ENCODE peak calls at places on chromosomes 11 and 22, in six cellular contexts. One of them, this sample, is unnamed. For H3K4me1 and H3K9me3, the result is how much of the 10 kb centered on the place peaks cover.

GRCh38 chr11:117950320-117950719 is 21.1 kb upstream of the TMPRSS13 start:
- DNase-seq in tibial nerve: no peak
- DNase-seq in pancreas: no peak
- DNase-seq in right atrium auricular region: peak
- DNase-seq in hepatocyte: no peak
- DNase-seq in IMR-90: no peak
- DNase-seq in this sample: no peak

GRCh38 chr11:93842461-93842860 is 8.0 kb downstream of the VSTM5 start:
- DNase-seq in tibial nerve: no peak
- DNase-seq in pancreas: peak
- DNase-seq in right atrium auricular region: no peak
- DNase-seq in hepatocyte: no peak
- DNase-seq in IMR-90: peak
- DNase-seq in this sample: no peak

GRCh38 chr11:69007978-69008381 is 5.1 kb downstream of the MRGPRF start:
- DNase-seq in tibial nerve: no peak
- DNase-seq in pancreas: no peak
- DNase-seq in right atrium auricular region: no peak
- DNase-seq in hepatocyte: peak
- DNase-seq in IMR-90: peak
- DNase-seq in this sample: no peak

GRCh38 chr22:46674367-46674781 is 54.2 kb downstream of the GRAMD4 start:
- DNase-seq in tibial nerve: peak
- DNase-seq in pancreas: no peak
- DNase-seq in right atrium auricular region: no peak
- DNase-seq in hepatocyte: no peak
- DNase-seq in IMR-90: no peak
- DNase-seq in this sample: no peak

GRCh38 chr11:445765-446588 is 4.1 kb upstream of the PTDSS2 start:
- DNase-seq in tibial nerve: no peak
- DNase-seq in pancreas: no peak
- DNase-seq in right atrium auricular region: no peak
- DNase-seq in hepatocyte: peak
- DNase-seq in IMR-90: no peak
- DNase-seq in this sample: no peak

GRCh38 chr11:499201-500076 is 7.6 kb downstream of the RNH1 start:
- DNase-seq in tibial nerve: no peak
- DNase-seq in pancreas: no peak
- DNase-seq in right atrium auricular region: no peak
- DNase-seq in hepatocyte: no peak
- DNase-seq in IMR-90: no peak
- DNase-seq in this sample: no peak

GRCh38 chr22:43796567-43796966 is 15.5 kb downstream of the EFCAB6 start:
- DNase-seq in tibial nerve: no peak
- DNase-seq in pancreas: no peak
- DNase-seq in right atrium auricular region: no peak
- DNase-seq in hepatocyte: peak
- DNase-seq in IMR-90: peak
- DNase-seq in this sample: no peak

GRCh38 chr11:14789879-14790484 is 102.0 kb downstream of the CYP2R1 start:
- DNase-seq in tibial nerve: no peak
- DNase-seq in pancreas: no peak
- DNase-seq in right atrium auricular region: no peak
- DNase-seq in hepatocyte: no peak
- DNase-seq in IMR-90: peak
- DNase-seq in this sample: peak

GRCh38 chr11:64745523-64746328 is 1.8 kb upstream of the RASGRP2 start:
- DNase-seq in tibial nerve: peak
- DNase-seq in pancreas: no peak
- DNase-seq in right atrium auricular region: peak
- DNase-seq in hepatocyte: peak
- DNase-seq in IMR-90: peak
- DNase-seq in this sample: peak

GRCh38 chr11:111586305-111586915 is 15.8 kb upstream of the SIK2 start:
- DNase-seq in tibial nerve: peak
- DNase-seq in pancreas: peak
- DNase-seq in right atrium auricular region: no peak
- DNase-seq in hepatocyte: peak
- DNase-seq in IMR-90: peak
- DNase-seq in this sample: peak

GRCh38 chr22:46067159-46068111 is 82.9 kb upstream of the PPARA start:
- DNase-seq in tibial nerve: no peak
- DNase-seq in pancreas: peak
- DNase-seq in right atrium auricular region: no peak
- DNase-seq in hepatocyte: no peak
- DNase-seq in IMR-90: no peak
- DNase-seq in this sample: no peak

GRCh38 chr11:100338144-100338840 is 348.8 kb upstream of the ARHGAP42 start:
- DNase-seq in tibial nerve: no peak
- DNase-seq in pancreas: no peak
- DNase-seq in right atrium auricular region: no peak
- DNase-seq in hepatocyte: no peak
- DNase-seq in IMR-90: no peak
- DNase-seq in this sample: no peak

GRCh38 chr11:61816736-61817455 is at the start of gene FADS1:
- DNase-seq in tibial nerve: peak
- DNase-seq in pancreas: peak
- DNase-seq in right atrium auricular region: peak
- DNase-seq in hepatocyte: peak
- DNase-seq in IMR-90: peak
- DNase-seq in this sample: peak

DNA sequence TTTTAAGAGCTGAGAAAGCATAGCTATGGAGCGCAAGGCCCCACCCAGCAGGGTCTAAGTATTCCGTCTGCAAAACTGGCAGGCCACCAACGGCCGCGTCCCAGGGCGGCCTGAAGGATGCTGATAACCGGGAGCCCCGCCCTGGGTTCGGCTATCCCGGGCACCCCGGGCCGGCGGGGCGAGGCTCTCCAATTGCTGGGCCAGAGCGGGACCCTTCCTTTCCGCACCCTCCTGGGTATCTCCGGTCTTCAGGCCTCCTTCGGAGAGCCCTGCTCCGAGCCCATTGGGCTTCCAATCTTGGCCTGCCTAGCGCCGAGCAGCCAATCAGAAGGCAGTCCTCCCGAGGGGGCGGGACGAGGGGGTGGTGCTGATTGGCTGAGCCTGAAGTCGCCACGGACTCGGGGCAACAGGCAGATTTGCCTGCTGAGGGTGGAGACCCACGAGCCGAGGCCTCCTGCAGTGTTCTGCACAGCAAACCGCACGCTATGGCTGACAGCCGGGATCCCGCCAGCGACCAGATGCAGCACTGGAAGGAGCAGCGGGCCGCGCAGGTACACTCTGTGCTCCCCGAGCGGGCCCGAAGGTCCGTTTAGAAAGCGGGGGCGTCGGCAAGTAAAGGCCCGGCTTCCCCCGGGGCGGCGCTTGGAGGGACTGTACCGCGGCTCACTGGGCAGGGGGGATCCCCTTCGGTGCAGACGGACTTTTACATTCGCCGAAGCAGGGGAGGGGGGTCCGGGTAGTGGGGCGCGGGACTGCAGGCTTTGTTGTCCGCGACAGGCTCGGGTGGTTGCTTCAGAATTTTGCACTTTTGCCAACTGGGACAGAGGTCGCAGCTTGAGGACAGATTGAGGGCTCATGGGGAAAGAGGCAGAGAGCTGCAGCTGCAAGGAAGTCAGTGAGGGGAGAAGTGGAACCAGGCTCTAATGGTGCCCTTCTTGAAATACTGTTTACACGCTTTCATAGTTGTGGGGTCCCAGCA is at the start of gene CAT:
- DNase-seq in tibial nerve: peak
- DNase-seq in pancreas: peak
- DNase-seq in right atrium auricular region: peak
- DNase-seq in hepatocyte: no peak
- DNase-seq in IMR-90: peak
- DNase-seq in this sample: peak
- H3K4me1 ChIP-seq in tibial nerve: under half
- H3K4me1 ChIP-seq in pancreas: under half
- H3K4me1 ChIP-seq in right atrium auricular region: under half
- H3K4me1 ChIP-seq in hepatocyte: under half
- H3K4me1 ChIP-seq in IMR-90: under half
- H3K4me1 ChIP-seq in this sample: under half

GRCh38 chr11:83069441-83070043 is 2.2 kb downstream of the RAB30 start:
- DNase-seq in tibial nerve: no peak
- DNase-seq in pancreas: no peak
- DNase-seq in right atrium auricular region: no peak
- DNase-seq in hepatocyte: no peak
- DNase-seq in IMR-90: no peak
- DNase-seq in this sample: no peak
- H3K4me3 ChIP-seq in tibial nerve: no peak
- H3K4me3 ChIP-seq in pancreas: no peak
- H3K4me3 ChIP-seq in right atrium auricular region: peak
- H3K4me3 ChIP-seq in hepatocyte: no peak
- H3K4me3 ChIP-seq in IMR-90: peak
- H3K4me3 ChIP-seq in this sample: no peak

DNA sequence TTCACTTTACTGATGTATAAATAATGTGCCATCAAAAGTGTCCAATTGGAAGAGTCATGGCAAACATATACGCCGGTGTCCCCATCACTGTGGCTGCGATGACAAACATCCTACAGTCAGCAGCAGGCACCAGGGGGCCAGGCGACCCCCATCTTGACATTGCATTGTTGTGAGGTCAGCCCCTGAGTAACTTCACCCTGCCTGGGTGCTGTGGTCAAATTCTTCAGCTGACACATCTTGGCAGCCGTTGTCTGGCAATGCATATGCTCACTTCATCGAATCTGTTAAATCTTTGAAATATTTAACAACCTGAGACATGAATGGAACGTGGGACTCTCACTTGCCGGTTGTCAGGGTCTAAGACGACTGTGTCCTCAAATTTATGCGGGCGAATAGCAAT is 430.9 kb downstream of the BRD1 start:
- DNase-seq in tibial nerve: no peak
- DNase-seq in pancreas: no peak
- DNase-seq in right atrium auricular region: peak
- DNase-seq in hepatocyte: no peak
- DNase-seq in IMR-90: no peak
- DNase-seq in this sample: no peak
- H3K9me3 ChIP-seq in tibial nerve: under half
- H3K9me3 ChIP-seq in pancreas: under half
- H3K9me3 ChIP-seq in right atrium auricular region: under half
- H3K9me3 ChIP-seq in hepatocyte: under half
- H3K9me3 ChIP-seq in IMR-90: half or more
- H3K9me3 ChIP-seq in this sample: under half

GRCh38 chr11:126158054-126158791 is 53.2 kb downstream of the RPUSD4 start:
- DNase-seq in tibial nerve: no peak
- DNase-seq in pancreas: no peak
- DNase-seq in right atrium auricular region: no peak
- DNase-seq in hepatocyte: peak
- DNase-seq in IMR-90: no peak
- DNase-seq in this sample: peak
- H3K4me1 ChIP-seq in tibial nerve: under half
- H3K4me1 ChIP-seq in pancreas: under half
- H3K4me1 ChIP-seq in right atrium auricular region: under half
- H3K4me1 ChIP-seq in hepatocyte: half or more
- H3K4me1 ChIP-seq in IMR-90: under half
- H3K4me1 ChIP-seq in this sample: under half

DNA sequence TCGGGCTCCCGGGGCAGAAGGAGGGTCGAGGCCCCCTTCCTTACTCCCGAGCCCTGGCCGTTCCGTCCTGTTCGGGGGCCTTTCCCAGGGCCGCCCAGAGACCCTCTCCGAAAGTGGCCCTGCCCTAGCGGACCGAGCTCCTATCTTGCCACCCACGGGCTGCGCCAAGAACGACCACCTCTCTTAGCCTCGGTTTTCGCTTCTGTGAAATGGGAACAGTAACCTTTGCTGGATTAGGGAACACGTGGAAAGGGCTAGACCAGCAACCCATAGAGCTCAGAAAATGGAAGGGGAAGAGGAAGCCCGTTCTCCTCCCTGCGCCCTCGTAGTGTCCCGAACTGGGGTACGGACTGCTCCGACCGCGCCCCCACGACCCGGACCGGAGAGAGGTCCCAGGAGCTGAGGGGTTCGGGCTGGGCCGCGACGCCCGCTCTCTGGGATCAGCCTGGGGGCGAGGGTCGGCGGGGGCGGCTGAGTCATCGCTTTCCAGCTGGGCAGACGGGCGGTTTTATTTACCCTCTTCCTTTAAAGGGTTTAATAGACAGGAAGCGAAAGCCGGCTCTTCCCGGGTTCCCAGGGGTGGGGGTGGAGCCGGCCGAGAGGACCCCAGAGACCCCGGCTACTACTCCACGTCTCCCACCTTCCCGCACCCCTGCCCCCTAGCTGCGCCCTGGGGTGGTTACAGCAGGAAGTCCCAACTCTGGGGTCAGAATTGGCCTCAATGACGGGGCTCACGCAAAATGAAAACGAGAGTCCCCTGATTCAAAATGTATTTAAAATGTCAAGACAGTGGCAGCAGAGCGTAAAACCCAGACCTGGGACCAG is 872 bp upstream of the PHLDA2 start:
- DNase-seq in tibial nerve: no peak
- DNase-seq in pancreas: peak
- DNase-seq in right atrium auricular region: no peak
- DNase-seq in hepatocyte: peak
- DNase-seq in IMR-90: peak
- DNase-seq in this sample: no peak
- H3K4me3 ChIP-seq in tibial nerve: peak
- H3K4me3 ChIP-seq in pancreas: peak
- H3K4me3 ChIP-seq in right atrium auricular region: peak
- H3K4me3 ChIP-seq in hepatocyte: peak
- H3K4me3 ChIP-seq in IMR-90: peak
- H3K4me3 ChIP-seq in this sample: no peak

GRCh38 chr11:70203749-70204465 is 811 bp downstream of the FADD start:
- DNase-seq in tibial nerve: peak
- DNase-seq in pancreas: peak
- DNase-seq in right atrium auricular region: peak
- DNase-seq in hepatocyte: peak
- DNase-seq in IMR-90: peak
- DNase-seq in this sample: peak

GRCh38 chr11:70205049-70205725 is 2.1 kb downstream of the FADD start:
- DNase-seq in tibial nerve: no peak
- DNase-seq in pancreas: no peak
- DNase-seq in right atrium auricular region: no peak
- DNase-seq in hepatocyte: no peak
- DNase-seq in IMR-90: peak
- DNase-seq in this sample: no peak

GRCh38 chr11:70201876-70202861 is 927 bp upstream of the FADD start:
- DNase-seq in tibial nerve: no peak
- DNase-seq in pancreas: no peak
- DNase-seq in right atrium auricular region: no peak
- DNase-seq in hepatocyte: no peak
- DNase-seq in IMR-90: no peak
- DNase-seq in this sample: no peak

GRCh38 chr11:70204466-70204799 is 1.3 kb downstream of the FADD start:
- DNase-seq in tibial nerve: no peak
- DNase-seq in pancreas: no peak
- DNase-seq in right atrium auricular region: no peak
- DNase-seq in hepatocyte: peak
- DNase-seq in IMR-90: no peak
- DNase-seq in this sample: no peak

GRCh38 chr11:70202898-70203748 is at the start of gene FADD:
- DNase-seq in tibial nerve: peak
- DNase-seq in pancreas: peak
- DNase-seq in right atrium auricular region: peak
- DNase-seq in hepatocyte: peak
- DNase-seq in IMR-90: peak
- DNase-seq in this sample: peak
- H3K9me3 ChIP-seq in tibial nerve: under half
- H3K9me3 ChIP-seq in pancreas: under half
- H3K9me3 ChIP-seq in right atrium auricular region: under half
- H3K9me3 ChIP-seq in hepatocyte: under half
- H3K9me3 ChIP-seq in IMR-90: under half
- H3K9me3 ChIP-seq in this sample: under half

This sample was measured in SJCRH30.